ENCODE peak calls at places on chromosomes 12 and 14, in five cellular contexts. One of them, this sample, is unnamed.

GRCh38 chr12:11581179-11581755 is 68.2 kb upstream of the ETV6 start:
- DNase-seq in T-helper 2 cell: peak
- DNase-seq in SW 1271: peak
- DNase-seq in fibroblast of lung: peak
- DNase-seq in cardiac fibroblast: peak
- DNase-seq in this sample: peak

GRCh38 chr12:39892146-39892545 is 213.7 kb downstream of the SLC2A13 start:
- DNase-seq in T-helper 2 cell: no peak
- DNase-seq in SW 1271: no peak
- DNase-seq in fibroblast of lung: no peak
- DNase-seq in cardiac fibroblast: peak
- DNase-seq in this sample: no peak

GRCh38 chr12:49974677-49975369 is 2.1 kb downstream of the AQP6 start:
- DNase-seq in T-helper 2 cell: no peak
- DNase-seq in SW 1271: no peak
- DNase-seq in fibroblast of lung: no peak
- DNase-seq in cardiac fibroblast: no peak
- DNase-seq in this sample: no peak

GRCh38 chr12:120817559-120818330 is 86.4 kb downstream of the SPPL3 start:
- DNase-seq in T-helper 2 cell: no peak
- DNase-seq in SW 1271: no peak
- DNase-seq in fibroblast of lung: no peak
- DNase-seq in cardiac fibroblast: no peak
- DNase-seq in this sample: no peak

GRCh38 chr12:68479832-68480291 is 130.8 kb upstream of the RAP1B start:
- DNase-seq in T-helper 2 cell: no peak
- DNase-seq in SW 1271: no peak
- DNase-seq in fibroblast of lung: peak
- DNase-seq in cardiac fibroblast: peak
- DNase-seq in this sample: no peak

GRCh38 chr12:66446276-66446675 is 144.0 kb downstream of the HELB start:
- DNase-seq in T-helper 2 cell: no peak
- DNase-seq in SW 1271: no peak
- DNase-seq in fibroblast of lung: no peak
- DNase-seq in cardiac fibroblast: no peak
- DNase-seq in this sample: no peak

GRCh38 chr14:105146976-105147700 is 21.4 kb downstream of the JAG2 start:
- DNase-seq in T-helper 2 cell: no peak
- DNase-seq in SW 1271: no peak
- DNase-seq in fibroblast of lung: no peak
- DNase-seq in cardiac fibroblast: no peak
- DNase-seq in this sample: peak

GRCh38 chr14:75011356-75012097 is 8.8 kb downstream of the EIF2B2 start:
- DNase-seq in T-helper 2 cell: no peak
- DNase-seq in SW 1271: peak
- DNase-seq in fibroblast of lung: peak
- DNase-seq in cardiac fibroblast: peak
- DNase-seq in this sample: no peak

GRCh38 chr14:100342195-100342594 is 19.1 kb downstream of the SLC25A47 start:
- DNase-seq in T-helper 2 cell: no peak
- DNase-seq in SW 1271: no peak
- DNase-seq in fibroblast of lung: no peak
- DNase-seq in cardiac fibroblast: no peak
- DNase-seq in this sample: no peak

GRCh38 chr12:29334911-29335310 is 46.1 kb downstream of the ERGIC2 start:
- DNase-seq in T-helper 2 cell: no peak
- DNase-seq in SW 1271: no peak
- DNase-seq in fibroblast of lung: no peak
- DNase-seq in cardiac fibroblast: peak
- DNase-seq in this sample: no peak